ENCODE peak calls at places on chromosome 18, in nine cellular contexts. P is GM23248, X is caudate nucleus, Y is K562, R is neural progenitor cell, E is tibial artery, G is lower lobe of right lung, A is cardiac muscle cell, M is heart right ventricle. B is an unnamed sample.

GRCh38 chr18:21230436-21230835 is 11.6 kb upstream of the GREB1L start:
- DNase-seq in R (no peak), M (no peak), Y (no peak), P (no peak), E (no peak), A (no peak), X (no peak), G (no peak), B (no peak)

GRCh38 chr18:11259421-11259820 is 110.1 kb upstream of the PIEZO2 start:
- DNase-seq in M (peak), A (no peak), Y (no peak), G (peak), E (peak), P (no peak), R (peak), X (no peak), B (no peak)

GRCh38 chr18:32552421-32553030 is 81.8 kb upstream of the GAREM1 start:
- DNase-seq in X (peak), E (peak), R (peak), P (peak), G (no peak), A (peak), M (peak), Y (peak), B (no peak)

GRCh38 chr18:34821669-34822210 is 111.6 kb downstream of the DTNA start:
- DNase-seq in Y (no peak), A (no peak), M (no peak), G (no peak), R (no peak), X (no peak), E (no peak), P (no peak), B (no peak)

GRCh38 chr18:39841133-39842041 is 2113.6 kb upstream of the PIK3C3 start:
- DNase-seq in M (peak), P (peak), G (peak), A (peak), E (no peak), X (peak), Y (no peak), R (peak), B (peak)

GRCh38 chr18:63881851-63882250 is 5.7 kb upstream of the SERPINB2 start:
- DNase-seq in G (no peak), Y (no peak), R (no peak), E (no peak), A (no peak), X (no peak), M (no peak), P (peak), B (no peak)

GRCh38 chr18:715626-716025 is 3.2 kb upstream of the ENOSF1 start:
- DNase-seq in Y (no peak), R (no peak), X (no peak), G (no peak), E (no peak), P (peak), A (no peak), M (no peak), B (no peak)

GRCh38 chr18:26383454-26384270 is 157.4 kb downstream of the TAF4B start:
- DNase-seq in M (no peak), X (no peak), Y (peak), G (no peak), A (peak), R (peak), P (peak), E (no peak), B (no peak)

GRCh38 chr18:11780042-11780441 is 71.2 kb upstream of the CHMP1B start:
- DNase-seq in P (no peak), R (no peak), M (no peak), G (no peak), A (no peak), X (no peak), Y (no peak), E (no peak), B (no peak)

GRCh38 chr18:41783879-41784278 is 171.2 kb upstream of the PIK3C3 start:
- DNase-seq in A (no peak), Y (no peak), R (no peak), G (no peak), E (no peak), P (no peak), M (no peak), X (no peak), B (no peak)

GRCh38 chr18:8140841-8141501 is 468.3 kb upstream of the RAB12 start:
- DNase-seq in P (peak), G (no peak), M (peak), R (no peak), A (no peak), E (no peak), X (no peak), Y (peak), B (no peak)

GRCh38 chr18:8341481-8342230 is 267.6 kb upstream of the RAB12 start:
- DNase-seq in R (no peak), Y (no peak), X (no peak), E (no peak), A (no peak), P (peak), G (no peak), M (no peak), B (no peak)

GRCh38 chr18:72544092-72544886 is at the start of gene CBLN2:
- DNase-seq in R (peak), E (no peak), X (peak), G (peak), P (peak), M (peak), Y (peak), A (peak), B (no peak)

GRCh38 chr18:2223394-2223793 is 347.9 kb downstream of the METTL4 start:
- DNase-seq in E (no peak), R (peak), P (peak), Y (no peak), A (peak), X (no peak), M (no peak), G (no peak), B (no peak)

GRCh38 chr18:69774831-69775230 is 172.8 kb downstream of the CD226 start:
- DNase-seq in A (no peak), Y (no peak), X (no peak), P (peak), R (no peak), E (no peak), G (no peak), M (no peak), B (no peak)

GRCh38 chr18:5298156-5298852 is 2.8 kb upstream of the ZBTB14 start:
- DNase-seq in M (no peak), X (no peak), R (no peak), Y (peak), E (no peak), A (no peak), P (no peak), G (no peak), B (peak)

GRCh38 chr18:5456577-5457466 is 87.0 kb downstream of the EPB41L3 start:
- DNase-seq in E (no peak), X (no peak), P (peak), Y (no peak), A (peak), M (no peak), G (no peak), R (peak), B (peak)

GRCh38 chr18:53380063-53380639 is 844.3 kb downstream of the MBD2 start:
- DNase-seq in X (no peak), E (no peak), Y (peak), A (peak), R (peak), P (peak), M (no peak), G (no peak), B (no peak)

GRCh38 chr18:41391616-41392610 is 563.1 kb upstream of the PIK3C3 start:
- DNase-seq in Y (no peak), M (peak), P (peak), A (peak), X (no peak), E (no peak), R (peak), G (peak), B (peak)

GRCh38 chr18:79714531-79715240 is 35.1 kb downstream of the CTDP1 start:
- DNase-seq in P (no peak), G (peak), M (no peak), Y (no peak), R (no peak), E (no peak), X (no peak), A (no peak), B (no peak)

GRCh38 chr18:8625693-8626092 is 16.5 kb downstream of the RAB12 start:
- DNase-seq in X (no peak), Y (no peak), P (no peak), A (no peak), R (no peak), G (no peak), E (no peak), M (no peak), B (no peak)

GRCh38 chr18:389658-390357 is 110.7 kb downstream of the COLEC12 start:
- DNase-seq in E (no peak), Y (no peak), X (no peak), G (no peak), A (no peak), M (no peak), R (no peak), P (no peak), B (no peak)

GRCh38 chr18:13987956-13988355 is 72.6 kb upstream of the MC2R start:
- DNase-seq in P (no peak), G (no peak), Y (no peak), R (no peak), A (no peak), X (no peak), M (no peak), E (no peak), B (no peak)

GRCh38 chr18:75588412-75588811 is 160.9 kb upstream of the SMIM21 start:
- DNase-seq in A (no peak), X (no peak), Y (no peak), E (no peak), P (no peak), G (no peak), M (no peak), R (no peak), B (no peak)

GRCh38 chr18:2410688-2411087 is 160.6 kb downstream of the METTL4 start:
- DNase-seq in G (no peak), P (no peak), A (no peak), X (no peak), M (no peak), Y (no peak), E (no peak), R (no peak), B (no peak)

GRCh38 chr18:68402784-68403183 is 312.1 kb downstream of the TMX3 start:
- DNase-seq in M (no peak), X (no peak), E (no peak), G (no peak), R (no peak), Y (no peak), P (no peak), A (no peak), B (no peak)

GRCh38 chr18:44680271-44681038 is at the start of gene SETBP1:
- DNase-seq in X (peak), G (peak), E (peak), M (peak), Y (no peak), P (peak), R (peak), A (peak), B (peak)

GRCh38 chr18:11577271-11578112 is 31.9 kb upstream of the SLC35G4 start:
- DNase-seq in G (no peak), X (peak), P (no peak), E (no peak), Y (no peak), R (no peak), M (no peak), A (no peak), B (no peak)

GRCh38 chr18:78853341-78853740 is 126.3 kb upstream of the SALL3 start:
- DNase-seq in A (no peak), P (no peak), E (no peak), M (no peak), Y (no peak), X (no peak), R (no peak), G (no peak), B (no peak)

GRCh38 chr18:70299393-70299792 is 10.5 kb downstream of the SOCS6 start:
- DNase-seq in P (no peak), Y (no peak), E (no peak), M (no peak), G (no peak), R (peak), X (no peak), A (no peak), B (no peak)

GRCh38 chr18:57980573-57981348 is 63.3 kb upstream of the NEDD4L start:
- DNase-seq in G (no peak), Y (no peak), A (no peak), E (no peak), M (no peak), R (no peak), P (no peak), X (no peak), B (no peak)

GRCh38 chr18:56576826-56577573 is 61.4 kb downstream of the TXNL1 start:
- DNase-seq in P (no peak), G (no peak), A (peak), E (no peak), Y (no peak), X (no peak), R (no peak), M (peak), B (no peak)

GRCh38 chr18:2471523-2471922 is 99.8 kb downstream of the METTL4 start:
- DNase-seq in M (no peak), Y (peak), G (no peak), E (no peak), A (no peak), X (no peak), R (no peak), P (no peak), B (no peak)

GRCh38 chr18:8402237-8402636 is 207.0 kb upstream of the RAB12 start:
- DNase-seq in Y (no peak), X (no peak), G (no peak), M (no peak), A (no peak), P (no peak), E (no peak), R (no peak), B (no peak)

GRCh38 chr18:48541026-48541746 is 2.4 kb downstream of the CTIF start:
- DNase-seq in Y (peak), G (peak), M (peak), A (peak), X (peak), E (peak), P (peak), R (peak), B (peak)

DNA sequence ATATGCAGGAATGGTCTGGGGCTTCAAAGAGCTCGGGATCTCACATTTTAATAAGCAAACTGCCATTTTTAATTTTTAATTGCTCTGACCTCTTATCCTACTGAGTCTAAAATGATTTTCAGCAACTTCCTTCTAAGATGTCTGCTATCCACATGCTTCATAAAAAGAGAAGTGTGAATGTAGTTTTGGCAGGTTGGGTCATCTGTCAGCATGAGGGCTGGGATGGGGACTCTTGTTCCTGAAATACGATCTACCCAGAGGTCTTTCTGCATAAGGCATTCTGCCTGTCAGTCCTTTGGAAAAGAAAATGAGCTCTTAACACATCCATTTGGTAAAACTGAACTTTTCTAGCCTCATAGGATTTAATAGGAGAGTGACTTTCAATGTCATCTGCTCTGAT is 252.8 kb upstream of the APCDD1 start:
- DNase-seq in M (no peak), P (no peak), Y (no peak), A (no peak), R (no peak), E (no peak), X (no peak), G (no peak), B (no peak)
- H3K27ac ChIP-seq in M (no peak), P (no peak), Y (no peak), A (no peak), R (no peak), E (no peak), X (no peak), G (no peak), B (no peak)

DNA sequence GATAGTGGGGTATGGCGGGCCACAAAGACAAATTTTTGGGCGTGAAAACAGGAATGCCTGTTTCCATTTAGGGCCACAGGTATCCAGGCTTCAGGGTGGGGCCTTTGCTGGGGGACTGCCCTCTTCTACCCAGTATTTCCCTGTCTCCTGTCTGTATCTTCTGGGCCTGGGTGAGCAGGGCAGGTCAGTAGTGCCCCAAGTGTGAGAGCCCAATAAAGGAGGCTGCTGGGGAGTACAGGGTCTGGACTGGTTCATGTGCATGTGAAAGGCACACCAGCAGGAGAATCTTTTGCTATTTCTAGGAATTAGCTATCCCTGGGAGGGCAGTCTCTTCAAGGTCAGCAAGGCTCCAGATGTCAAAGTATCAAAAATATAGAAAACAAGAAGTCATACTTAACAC is 71.5 kb downstream of the MEX3C start:
- DNase-seq in X (no peak), P (no peak), A (no peak), E (no peak), R (no peak), Y (no peak), G (no peak), M (no peak), B (no peak)
- H3K27ac ChIP-seq in X (no peak), P (no peak), A (no peak), E (no peak), R (no peak), Y (no peak), G (no peak), M (no peak), B (no peak)

DNA sequence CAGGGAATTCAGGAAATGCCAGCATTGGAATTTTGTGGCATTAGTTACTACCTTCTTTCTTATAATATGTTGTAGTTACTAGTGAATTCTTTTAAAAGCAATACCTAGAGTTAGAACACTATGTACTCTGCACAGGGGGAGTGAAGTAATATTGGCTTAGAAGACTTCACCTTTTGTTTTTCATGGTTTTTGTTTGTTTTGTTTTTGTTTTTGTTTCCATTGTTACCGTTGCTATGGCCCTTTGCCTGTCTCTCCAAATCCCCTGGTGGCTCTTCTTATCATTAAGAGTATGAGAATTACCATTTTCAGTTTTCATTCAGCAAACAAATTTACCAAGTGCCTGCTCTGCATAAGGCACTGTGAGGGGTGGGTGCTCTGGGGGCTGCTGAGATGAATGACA is 160.1 kb downstream of the HAUS1 start:
- DNase-seq in R (peak), X (no peak), P (peak), E (no peak), Y (peak), A (no peak), G (no peak), M (no peak), B (no peak)
- H3K27ac ChIP-seq in R (no peak), X (peak), P (no peak), E (no peak), Y (no peak), A (no peak), G (no peak), M (no peak), B (no peak)

GRCh38 chr18:23998811-23999210 is 15.7 kb upstream of the TTC39C start:
- DNase-seq in A (no peak), X (no peak), E (no peak), Y (no peak), G (no peak), R (no peak), P (peak), M (no peak), B (no peak)
- H3K27ac ChIP-seq in A (no peak), X (no peak), E (no peak), Y (no peak), G (no peak), R (no peak), P (no peak), M (no peak), B (no peak)

DNA sequence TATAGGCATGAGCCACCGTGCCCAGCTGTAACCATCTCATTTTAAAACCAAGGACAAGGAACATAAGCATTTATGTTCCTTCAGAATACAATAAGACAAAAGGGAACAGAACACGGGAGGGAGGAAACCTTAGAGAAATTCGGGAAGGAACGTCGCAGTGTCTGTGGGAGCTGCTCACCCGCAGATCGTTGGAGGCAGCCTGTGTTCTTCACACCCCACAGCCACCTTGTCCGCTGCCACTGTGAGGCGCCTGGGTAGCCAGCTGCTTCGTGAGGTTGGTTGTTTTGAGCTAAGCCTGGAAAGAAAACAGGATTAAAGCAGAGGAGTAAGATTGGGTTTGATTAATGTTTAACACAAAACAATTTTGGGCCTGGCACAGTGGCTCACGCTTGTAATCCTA is 250.0 kb downstream of the FHOD3 start:
- DNase-seq in X (no peak), M (no peak), G (no peak), Y (no peak), R (no peak), E (no peak), A (no peak), P (no peak), B (no peak)
- H3K27ac ChIP-seq in X (no peak), M (no peak), G (no peak), Y (no peak), R (no peak), E (no peak), A (peak), P (no peak), B (no peak)

GRCh38 chr18:37276111-37276510 is 289.5 kb downstream of the CELF4 start:
- DNase-seq in Y (no peak), R (no peak), M (no peak), P (no peak), E (no peak), G (no peak), A (no peak), X (peak), B (no peak)

GRCh38 chr18:37277753-37278152 is 287.8 kb downstream of the CELF4 start:
- DNase-seq in R (no peak), P (no peak), X (peak), A (no peak), E (no peak), Y (no peak), G (no peak), M (no peak), B (no peak)

GRCh38 chr18:37272841-37273240 is 292.8 kb downstream of the CELF4 start:
- DNase-seq in P (no peak), X (no peak), M (no peak), Y (no peak), A (no peak), R (no peak), E (no peak), G (no peak), B (no peak)

GRCh38 chr18:37274309-37274987 is 291.1 kb downstream of the CELF4 start:
- DNase-seq in R (no peak), Y (no peak), X (no peak), G (no peak), M (no peak), E (no peak), P (no peak), A (no peak), B (no peak)

GRCh38 chr18:37274988-37275590 is 290.5 kb downstream of the CELF4 start:
- DNase-seq in A (no peak), R (no peak), E (no peak), G (no peak), P (no peak), Y (peak), X (no peak), M (no peak), B (no peak)
- H3K27ac ChIP-seq in A (no peak), R (no peak), E (no peak), G (no peak), P (no peak), Y (no peak), X (no peak), M (no peak), B (no peak)

GRCh38 chr18:77116201-77117080 is 16.1 kb downstream of the MBP start:
- DNase-seq in R (no peak), P (no peak), X (no peak), Y (no peak), M (no peak), A (no peak), G (no peak), E (no peak), B (no peak)

GRCh38 chr18:77115461-77115907 is 17.1 kb downstream of the MBP start:
- DNase-seq in M (no peak), A (no peak), X (no peak), P (no peak), E (no peak), R (no peak), G (no peak), Y (no peak), B (no peak)

GRCh38 chr18:77119851-77120491 is 12.6 kb downstream of the MBP start:
- DNase-seq in A (no peak), E (no peak), M (no peak), R (no peak), X (no peak), Y (no peak), G (no peak), P (no peak), B (no peak)

GRCh38 chr18:77119101-77119850 is 13.3 kb downstream of the MBP start:
- DNase-seq in M (no peak), G (no peak), E (no peak), A (no peak), Y (no peak), R (no peak), P (no peak), X (no peak), B (no peak)

GRCh38 chr18:77118256-77119090 is 14.1 kb downstream of the MBP start:
- DNase-seq in A (no peak), E (no peak), M (no peak), G (no peak), Y (no peak), P (no peak), X (no peak), R (no peak), B (no peak)
- H3K27ac ChIP-seq in A (no peak), E (no peak), M (no peak), G (no peak), Y (no peak), P (no peak), X (no peak), R (no peak), B (no peak)